ENCODE peak calls at places on chromosomes 1 and 21, in six cellular contexts. N is fibroblast of pulmonary artery, E is cardiac muscle cell, S is T-helper 2 cell, H is GM23338, M is NCI-H748 treated with DMSO at 0.1 percent for 48 hours. D is an unnamed sample.

GRCh38 chr21:31484219-31484618 is 140.2 kb upstream of the TIAM1 start:
- DNase-seq in N (no peak), E (no peak), S (no peak), H (no peak), M (no peak), D (no peak)

GRCh38 chr1:37741130-37741529 is 23.8 kb downstream of the EPHA10 start:
- DNase-seq in N (peak; percentile 59), E (peak; percentile 73), S (no peak), H (no peak), M (no peak), D (no peak)

GRCh38 chr1:73778511-73778910 is 419.5 kb downstream of the LRRIQ3 start:
- DNase-seq in N (no peak), E (no peak), S (no peak), H (no peak), M (no peak), D (no peak)

GRCh38 chr1:161439280-161440232 is 65.7 kb upstream of the FCGR2A start:
- DNase-seq in N (no peak), E (peak; percentile 22), S (no peak), H (peak; percentile 43), M (no peak), D (no peak)

GRCh38 chr1:203569490-203570318 is 56.9 kb upstream of the ATP2B4 start:
- DNase-seq in N (peak; percentile 62), E (peak; percentile 24), S (no peak), H (no peak), M (no peak), D (no peak)

GRCh38 chr21:34695434-34695833 is 26.6 kb downstream of the CLIC6 start:
- DNase-seq in N (no peak), E (no peak), S (no peak), H (no peak), M (no peak), D (no peak)

GRCh38 chr1:13820456-13820855 is 120.5 kb downstream of the PRDM2 start:
- DNase-seq in N (no peak), E (no peak), S (no peak), H (no peak), M (no peak), D (no peak)

GRCh38 chr1:26900815-26901511 is 696 bp upstream of the GPATCH3 start:
- DNase-seq in N (no peak), E (no peak), S (no peak), H (no peak), M (no peak), D (no peak)

GRCh38 chr1:172398193-172398592 is 22.3 kb upstream of the C1orf105 start:
- DNase-seq in N (peak; percentile 46), E (peak; percentile 57), S (no peak), H (no peak), M (no peak), D (no peak)

GRCh38 chr1:198890531-198890930 is 251.7 kb downstream of the PTPRC start:
- DNase-seq in N (peak; percentile 53), E (peak; percentile 39), S (no peak), H (no peak), M (peak; percentile 55), D (no peak)

GRCh38 chr1:88608139-88608943 is 75.7 kb upstream of the PKN2 start:
- DNase-seq in N (peak; percentile 54), E (peak; percentile 43), S (no peak), H (peak; percentile 52), M (no peak), D (peak; percentile 22)

GRCh38 chr1:248045209-248045608 is 1.4 kb upstream of the OR2L3 start:
- DNase-seq in N (no peak), E (no peak), S (no peak), H (no peak), M (no peak), D (no peak)

GRCh38 chr1:201890223-201890622 is 1.5 kb downstream of the SHISA4 start:
- DNase-seq in N (no peak), E (no peak), S (no peak), H (no peak), M (no peak), D (no peak)

GRCh38 chr21:33380483-33380998 is 22.7 kb upstream of the IFNGR2 start:
- DNase-seq in N (peak; percentile 97), E (peak; percentile 96), S (peak; percentile 66), H (peak; percentile 17), M (no peak), D (peak; percentile 75)

GRCh38 chr1:217193151-217193550 is 437.7 kb downstream of the GPATCH2 start:
- DNase-seq in N (no peak), E (no peak), S (no peak), H (no peak), M (no peak), D (no peak)

GRCh38 chr1:77370588-77371306 is 88.9 kb downstream of the AK5 start:
- DNase-seq in N (peak; percentile 76), E (peak; percentile 78), S (no peak), H (no peak), M (no peak), D (no peak)

GRCh38 chr1:21921100-21921875 is 15.8 kb downstream of the HSPG2 start:
- DNase-seq in N (no peak), E (no peak), S (no peak), H (no peak), M (no peak), D (peak; percentile 88)

GRCh38 chr1:10361515-10361914 is 37.3 kb upstream of the PGD start:
- DNase-seq in N (no peak), E (no peak), S (no peak), H (no peak), M (no peak), D (no peak)

GRCh38 chr1:59446257-59446901 is 149.5 kb downstream of the FGGY start:
- DNase-seq in N (peak; percentile 78), E (peak; percentile 82), S (no peak), H (peak; percentile 7), M (no peak), D (no peak)

GRCh38 chr1:202852163-202852904 is 36.6 kb downstream of the RABIF start:
- DNase-seq in N (peak; percentile 76), E (peak; percentile 80), S (no peak), H (peak; percentile 90), M (no peak), D (peak; percentile 39)

GRCh38 chr1:115642168-115643072 is 650 bp downstream of the VANGL1 start:
- DNase-seq in N (peak; percentile 29), E (peak; percentile 36), S (no peak), H (peak; percentile 59), M (peak; percentile 33), D (peak; percentile 35)

GRCh38 chr1:155645024-155645423 is 35.0 kb downstream of the MSTO1 start:
- DNase-seq in N (peak; percentile 59), E (peak; percentile 66), S (no peak), H (no peak), M (no peak), D (no peak)

GRCh38 chr1:17539526-17540254 is at the start of gene ARHGEF10L:
- DNase-seq in N (no peak), E (peak; percentile 27), S (no peak), H (no peak), M (no peak), D (no peak)

GRCh38 chr21:36553406-36553805 is 73.5 kb upstream of the CLDN14 start:
- DNase-seq in N (no peak), E (no peak), S (no peak), H (no peak), M (no peak), D (no peak)

GRCh38 chr21:33293811-33294216 is 27.6 kb downstream of the IL10RB start:
- DNase-seq in N (no peak), E (no peak), S (no peak), H (no peak), M (peak; percentile 7), D (no peak)

GRCh38 chr1:7462627-7463026 is 308.5 kb upstream of the VAMP3 start:
- DNase-seq in N (no peak), E (no peak), S (no peak), H (no peak), M (no peak), D (no peak)

GRCh38 chr1:16076871-16077250 is 3.4 kb upstream of the FAM131C start:
- DNase-seq in N (no peak), E (no peak), S (no peak), H (no peak), M (no peak), D (no peak)

GRCh38 chr1:224783006-224783651 is 146.3 kb upstream of the DNAH14 start:
- DNase-seq in N (no peak), E (no peak), S (no peak), H (no peak), M (peak; percentile 78), D (peak; percentile 10)

D was measured in HepG2.